ENCODE peak calls at places on chromosome 19, in five cellular contexts. H is SK-N-SH, A is PC-3, E is neural progenitor cell, G is HCT116. N is an unnamed sample. For H3K4me1, the result is how much of the 10 kb centered on the place peaks cover.

GRCh38 chr19:1035998-1036621 is 3.8 kb upstream of the ABCA7 start:
- DNase-seq in E (peak), H (no peak), G (no peak), A (no peak), N (no peak)

GRCh38 chr19:3110126-3110825 is 16.1 kb downstream of the GNA11 start:
- DNase-seq in E (no peak), A (no peak), H (no peak), G (no peak), N (no peak)

GRCh38 chr19:3019211-3019854 is 9.7 kb downstream of the TLE2 start:
- DNase-seq in H (no peak), A (no peak), E (no peak), G (no peak), N (no peak)

GRCh38 chr19:1006711-1007398 is 6.6 kb downstream of the GRIN3B start:
- DNase-seq in E (no peak), A (no peak), H (no peak), G (no peak), N (no peak)

GRCh38 chr19:10346509-10346908 is 7.1 kb upstream of the ICAM3 start:
- DNase-seq in E (no peak), A (no peak), G (no peak), H (no peak), N (no peak)

GRCh38 chr19:28960586-28960985 is 252.4 kb downstream of the UQCRFS1 start:
- DNase-seq in E (no peak), A (no peak), G (no peak), H (no peak), N (no peak)

GRCh38 chr19:10617409-10618121 is 7.8 kb upstream of the SLC44A2 start:
- DNase-seq in G (no peak), H (peak), A (peak), E (no peak), N (peak)

GRCh38 chr19:7159105-7159933 is 89.8 kb downstream of the ZNF557 start:
- DNase-seq in A (no peak), E (no peak), G (no peak), H (no peak), N (peak)

GRCh38 chr19:48779636-48780035 is 24.3 kb downstream of the FGF21 start:
- DNase-seq in H (no peak), G (no peak), E (no peak), A (no peak), N (no peak)

GRCh38 chr19:20078696-20079095 is 896 bp downstream of the ZNF90 start:
- DNase-seq in E (peak), A (no peak), G (no peak), H (peak), N (peak)

GRCh38 chr19:30529876-30530275 is 157.7 kb downstream of the ZNF536 start:
- DNase-seq in G (no peak), H (peak), E (no peak), A (no peak), N (no peak)

GRCh38 chr19:51726049-51726448 is 2.3 kb upstream of the HAS1 start:
- DNase-seq in G (no peak), E (no peak), A (no peak), H (no peak), N (peak)

GRCh38 chr19:48718711-48719231 is 754 bp downstream of the MAMSTR start:
- DNase-seq in G (no peak), E (no peak), A (no peak), H (no peak), N (no peak)

GRCh38 chr19:34220472-34221063 is 33.8 kb upstream of the GARRE1 start:
- DNase-seq in E (peak), H (peak), G (peak), A (peak), N (peak)

GRCh38 chr19:27776020-27776419 is 1436.9 kb downstream of the UQCRFS1 start:
- DNase-seq in E (no peak), H (no peak), G (no peak), A (peak), N (no peak)

GRCh38 chr19:58085348-58085875 is 12.6 kb downstream of the ZSCAN18 start:
- DNase-seq in G (no peak), A (no peak), E (no peak), H (peak), N (no peak)

GRCh38 chr19:3175761-3176714 is 2.5 kb upstream of the S1PR4 start:
- DNase-seq in H (no peak), A (peak), G (peak), E (no peak), N (peak)

GRCh38 chr19:10219678-10220077 is 11.5 kb downstream of the S1PR2 start:
- DNase-seq in G (no peak), H (no peak), E (peak), A (peak), N (peak)

GRCh38 chr19:4870025-4870700 is 2.7 kb upstream of the PLIN3 start:
- DNase-seq in H (no peak), G (peak), A (peak), E (no peak), N (peak)

GRCh38 chr19:524062-524674 is 7.4 kb upstream of the CDC34 start:
- DNase-seq in E (no peak), G (no peak), H (peak), A (no peak), N (no peak)

GRCh38 chr19:49775742-49776370 is 9.1 kb downstream of the AP2A1 start:
- DNase-seq in G (no peak), H (no peak), E (no peak), A (no peak), N (no peak)

GRCh38 chr19:16025108-16026101 is 50.9 kb upstream of the TPM4 start:
- DNase-seq in A (peak), H (peak), E (peak), G (peak), N (peak)
- TF ChIP-seq EZH2phosphoT487 in A (no peak), H (no peak), E (no peak), G (no peak), N (no peak)

DNA sequence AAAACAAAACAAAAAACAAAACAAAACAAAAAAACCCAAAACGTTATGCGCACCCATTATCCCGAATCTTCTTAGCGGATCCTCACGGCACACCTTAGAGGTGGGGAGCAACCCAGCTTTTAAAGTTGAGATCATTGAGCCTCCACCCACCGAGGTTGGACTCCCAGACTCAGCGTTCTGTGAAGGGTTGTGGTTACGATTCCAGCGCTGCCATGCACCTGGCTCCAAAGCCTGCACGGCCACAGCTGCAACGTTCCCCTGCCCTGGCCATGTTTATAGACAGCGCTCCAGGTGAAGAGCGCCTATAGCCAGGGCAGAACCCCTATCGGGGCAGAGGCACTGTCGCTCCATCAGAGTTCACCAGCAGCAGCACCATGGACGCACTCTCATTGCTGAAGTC is 18.7 kb upstream of the LILRA2 start:
- DNase-seq in G (no peak), A (no peak), E (no peak), H (no peak), N (no peak)
- H3K4me1 ChIP-seq in G (under half), A (under half), E (under half), H (under half), N (under half)

GRCh38 chr19:37899453-37899852 is 6.9 kb downstream of the WDR87 start:
- DNase-seq in A (no peak), G (no peak), E (no peak), H (no peak), N (no peak)

GRCh38 chr19:37896142-37896541 is 10.3 kb downstream of the WDR87 start:
- DNase-seq in G (no peak), H (no peak), E (no peak), A (no peak), N (no peak)

DNA sequence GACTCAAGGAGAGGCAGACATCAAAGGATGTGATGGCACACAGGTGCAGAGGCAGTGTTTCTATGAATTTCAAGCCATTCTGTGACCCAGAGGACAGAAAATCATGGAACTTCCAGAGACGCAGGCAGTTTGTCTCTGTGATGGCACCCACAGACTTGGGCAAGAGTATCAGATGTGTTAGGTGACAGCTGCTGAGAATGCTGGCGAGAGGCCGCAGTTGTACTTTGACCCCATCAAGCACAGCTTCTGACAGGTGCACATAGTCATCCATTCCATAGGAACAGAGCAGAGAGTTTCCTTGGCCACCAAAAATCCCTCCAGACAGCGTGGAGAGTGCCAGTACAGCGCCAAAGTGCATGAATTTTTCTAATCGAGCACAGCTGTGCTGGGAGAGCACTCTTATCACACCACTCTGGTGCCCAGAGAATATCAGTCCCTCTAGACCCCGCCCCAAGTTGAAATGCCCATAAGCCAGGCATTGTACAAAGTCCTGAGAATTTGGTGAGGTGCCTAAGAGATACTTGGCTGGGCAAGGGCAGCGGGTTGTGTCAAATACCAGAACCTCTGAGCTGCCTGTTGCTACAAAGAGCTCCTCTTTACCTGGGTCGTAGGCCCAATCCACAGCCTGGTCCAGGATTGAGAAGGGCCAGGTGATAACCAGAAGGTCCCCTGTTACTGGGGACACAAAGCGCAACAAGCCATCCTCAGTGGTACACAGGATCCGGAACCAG is 12.4 kb downstream of the WDR87 start:
- DNase-seq in A (no peak), H (no peak), G (no peak), E (no peak), N (peak)
- TF ChIP-seq EZH2phosphoT487 in A (no peak), H (no peak), G (no peak), E (no peak), N (no peak)

GRCh38 chr19:46983097-46983496 is 36.5 kb upstream of the NPAS1 start:
- DNase-seq in A (no peak), G (no peak), E (no peak), H (no peak), N (no peak)
- H3K4me1 ChIP-seq in A (under half), G (under half), E (under half), H (under half), N (under half)

GRCh38 chr19:13044160-13044853 is 49.0 kb downstream of the NFIX start:
- DNase-seq in G (no peak), H (no peak), E (no peak), A (peak), N (no peak)
- TF ChIP-seq EZH2phosphoT487 in G (no peak), H (no peak), E (no peak), A (no peak), N (no peak)

GRCh38 chr19:15539638-15540037 is 31.3 kb downstream of the CYP4F22 start:
- DNase-seq in H (no peak), G (no peak), A (no peak), E (no peak), N (no peak)
- H3K4me1 ChIP-seq in H (under half), G (under half), A (under half), E (under half), N (under half)

GRCh38 chr19:5975388-5975728 is 2.6 kb downstream of the RANBP3 start:
- DNase-seq in E (no peak), A (no peak), H (no peak), G (no peak), N (no peak)

GRCh38 chr19:5973376-5973775 is 4.6 kb downstream of the RANBP3 start:
- DNase-seq in G (no peak), A (no peak), H (no peak), E (no peak), N (no peak)

GRCh38 chr19:5974721-5975387 is 3.1 kb downstream of the RANBP3 start:
- DNase-seq in E (no peak), G (no peak), A (peak), H (no peak), N (peak)

GRCh38 chr19:5972355-5972731 is 5.6 kb downstream of the RANBP3 start:
- DNase-seq in A (no peak), G (no peak), H (no peak), E (no peak), N (no peak)

GRCh38 chr19:5973867-5974635 is 3.9 kb downstream of the RANBP3 start:
- DNase-seq in H (no peak), G (no peak), E (no peak), A (no peak), N (no peak)
- TF ChIP-seq EZH2phosphoT487 in H (no peak), G (no peak), E (no peak), A (no peak), N (no peak)

GRCh38 chr19:40607898-40608621 is 6.9 kb downstream of the LTBP4 start:
- DNase-seq in E (no peak), A (no peak), G (no peak), H (no peak), N (no peak)
- H3K4me1 ChIP-seq in E (under half), A (under half), G (half or more), H (under half), N (under half)

GRCh38 chr19:18379803-18380747 is 5.9 kb upstream of the GDF15 start:
- DNase-seq in H (no peak), G (peak), A (peak), E (no peak), N (peak)
- TF ChIP-seq EZH2phosphoT487 in H (no peak), G (no peak), A (no peak), E (no peak), N (no peak)

N was measured in hepatocyte.